ENCODE peak calls at places on chromosomes 3 and 15, in nine cellular contexts. One of them, this sample, is unnamed.

GRCh38 chr3:60610441-60611112 is 640.7 kb downstream of the FHIT start:
- DNase-seq in upper lobe of right lung: peak
- DNase-seq in neural crest cell: no peak
- DNase-seq in cardiac fibroblast: peak
- DNase-seq in foreskin keratinocyte: no peak
- DNase-seq in fibroblast of lung: peak
- DNase-seq in PC-3: no peak
- DNase-seq in dorsolateral prefrontal cortex: no peak
- DNase-seq in ascending aorta: no peak
- DNase-seq in this sample: no peak

GRCh38 chr15:25859838-25860645 is 3.1 kb downstream of the ATP10A start:
- DNase-seq in upper lobe of right lung: no peak
- DNase-seq in neural crest cell: no peak
- DNase-seq in cardiac fibroblast: no peak
- DNase-seq in foreskin keratinocyte: no peak
- DNase-seq in fibroblast of lung: peak
- DNase-seq in PC-3: peak
- DNase-seq in dorsolateral prefrontal cortex: no peak
- DNase-seq in ascending aorta: no peak
- DNase-seq in this sample: no peak

GRCh38 chr3:123447749-123448502 is 964 bp downstream of the ADCY5 start:
- DNase-seq in upper lobe of right lung: no peak
- DNase-seq in neural crest cell: peak
- DNase-seq in cardiac fibroblast: no peak
- DNase-seq in foreskin keratinocyte: no peak
- DNase-seq in fibroblast of lung: no peak
- DNase-seq in PC-3: no peak
- DNase-seq in dorsolateral prefrontal cortex: no peak
- DNase-seq in ascending aorta: no peak
- DNase-seq in this sample: peak

GRCh38 chr15:75891895-75892294 is 11.8 kb upstream of the FBXO22 start:
- DNase-seq in upper lobe of right lung: no peak
- DNase-seq in neural crest cell: no peak
- DNase-seq in cardiac fibroblast: peak
- DNase-seq in foreskin keratinocyte: peak
- DNase-seq in fibroblast of lung: peak
- DNase-seq in PC-3: peak
- DNase-seq in dorsolateral prefrontal cortex: no peak
- DNase-seq in ascending aorta: no peak
- DNase-seq in this sample: no peak

GRCh38 chr3:169907944-169908343 is 3.4 kb upstream of the SAMD7 start:
- DNase-seq in upper lobe of right lung: no peak
- DNase-seq in neural crest cell: no peak
- DNase-seq in cardiac fibroblast: no peak
- DNase-seq in foreskin keratinocyte: no peak
- DNase-seq in fibroblast of lung: no peak
- DNase-seq in PC-3: no peak
- DNase-seq in dorsolateral prefrontal cortex: no peak
- DNase-seq in ascending aorta: no peak
- DNase-seq in this sample: no peak

GRCh38 chr3:67529915-67530314 is 124.5 kb downstream of the SUCLG2 start:
- DNase-seq in upper lobe of right lung: no peak
- DNase-seq in neural crest cell: no peak
- DNase-seq in cardiac fibroblast: peak
- DNase-seq in foreskin keratinocyte: no peak
- DNase-seq in fibroblast of lung: peak
- DNase-seq in PC-3: no peak
- DNase-seq in dorsolateral prefrontal cortex: no peak
- DNase-seq in ascending aorta: no peak
- DNase-seq in this sample: no peak

GRCh38 chr15:44489464-44489863 is 47.5 kb upstream of the EIF3J start:
- DNase-seq in upper lobe of right lung: no peak
- DNase-seq in neural crest cell: no peak
- DNase-seq in cardiac fibroblast: peak
- DNase-seq in foreskin keratinocyte: peak
- DNase-seq in fibroblast of lung: peak
- DNase-seq in PC-3: peak
- DNase-seq in dorsolateral prefrontal cortex: no peak
- DNase-seq in ascending aorta: no peak
- DNase-seq in this sample: no peak

GRCh38 chr15:43465105-43465504 is 27.9 kb downstream of the TP53BP1 start:
- DNase-seq in upper lobe of right lung: no peak
- DNase-seq in neural crest cell: no peak
- DNase-seq in cardiac fibroblast: peak
- DNase-seq in foreskin keratinocyte: peak
- DNase-seq in fibroblast of lung: peak
- DNase-seq in PC-3: peak
- DNase-seq in dorsolateral prefrontal cortex: no peak
- DNase-seq in ascending aorta: no peak
- DNase-seq in this sample: no peak

GRCh38 chr15:63322541-63322940 is 45.1 kb downstream of the APH1B start:
- DNase-seq in upper lobe of right lung: no peak
- DNase-seq in neural crest cell: no peak
- DNase-seq in cardiac fibroblast: peak
- DNase-seq in foreskin keratinocyte: no peak
- DNase-seq in fibroblast of lung: no peak
- DNase-seq in PC-3: no peak
- DNase-seq in dorsolateral prefrontal cortex: no peak
- DNase-seq in ascending aorta: no peak
- DNase-seq in this sample: no peak

GRCh38 chr3:143124683-143125520 is 5.3 kb downstream of the CHST2 start:
- DNase-seq in upper lobe of right lung: no peak
- DNase-seq in neural crest cell: no peak
- DNase-seq in cardiac fibroblast: peak
- DNase-seq in foreskin keratinocyte: no peak
- DNase-seq in fibroblast of lung: peak
- DNase-seq in PC-3: peak
- DNase-seq in dorsolateral prefrontal cortex: no peak
- DNase-seq in ascending aorta: no peak
- DNase-seq in this sample: no peak

GRCh38 chr15:83379574-83379973 is 67.6 kb upstream of the SH3GL3 start:
- DNase-seq in upper lobe of right lung: no peak
- DNase-seq in neural crest cell: no peak
- DNase-seq in cardiac fibroblast: peak
- DNase-seq in foreskin keratinocyte: peak
- DNase-seq in fibroblast of lung: no peak
- DNase-seq in PC-3: peak
- DNase-seq in dorsolateral prefrontal cortex: no peak
- DNase-seq in ascending aorta: no peak
- DNase-seq in this sample: peak

DNA sequence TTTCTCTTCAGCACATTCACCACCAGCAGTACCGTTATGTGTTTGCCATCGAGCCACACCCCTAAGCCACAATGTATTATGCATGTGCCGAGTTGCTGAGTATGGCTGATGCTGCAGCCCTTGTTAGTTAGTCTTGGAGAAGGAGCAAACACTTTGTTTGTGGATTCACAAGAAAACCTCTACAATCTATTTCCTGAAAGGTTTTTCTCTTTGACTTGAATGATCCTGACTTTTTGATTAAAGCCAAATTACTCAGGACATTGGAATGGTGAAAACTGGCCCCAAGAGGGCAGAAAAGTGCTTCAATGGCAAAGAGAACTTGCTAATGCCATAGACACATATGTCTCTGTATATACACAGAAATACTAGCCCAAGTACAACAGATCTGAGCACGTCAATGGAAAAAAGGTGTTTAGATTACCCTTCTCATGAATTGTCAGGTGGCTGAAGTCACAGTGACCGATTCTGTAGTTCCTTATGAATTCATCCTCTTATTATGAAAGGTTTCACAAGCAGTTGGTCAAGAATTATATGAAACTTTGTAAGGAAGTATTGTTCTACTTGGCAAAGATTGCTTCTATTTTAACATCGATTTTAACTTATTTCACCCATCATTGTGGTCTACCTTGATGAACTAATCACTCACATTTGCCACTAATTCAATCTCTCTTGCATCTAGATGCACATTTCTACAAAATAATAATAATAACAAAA is 103.0 kb downstream of the P3H2 start:
- DNase-seq in upper lobe of right lung: no peak
- DNase-seq in neural crest cell: no peak
- DNase-seq in cardiac fibroblast: peak
- DNase-seq in foreskin keratinocyte: peak
- DNase-seq in fibroblast of lung: peak
- DNase-seq in PC-3: peak
- DNase-seq in dorsolateral prefrontal cortex: no peak
- DNase-seq in ascending aorta: no peak
- DNase-seq in this sample: no peak
- TF ChIP-seq CTCF in upper lobe of right lung: peak
- TF ChIP-seq CTCF in neural crest cell: peak
- TF ChIP-seq CTCF in cardiac fibroblast: peak
- TF ChIP-seq CTCF in foreskin keratinocyte: peak
- TF ChIP-seq CTCF in fibroblast of lung: peak
- TF ChIP-seq CTCF in PC-3: peak
- TF ChIP-seq CTCF in dorsolateral prefrontal cortex: peak
- TF ChIP-seq CTCF in ascending aorta: peak
- TF ChIP-seq CTCF in this sample: peak

GRCh38 chr15:32657198-32657886 is 15.8 kb downstream of the SCG5 start:
- DNase-seq in upper lobe of right lung: no peak
- DNase-seq in neural crest cell: no peak
- DNase-seq in cardiac fibroblast: peak
- DNase-seq in foreskin keratinocyte: peak
- DNase-seq in fibroblast of lung: no peak
- DNase-seq in PC-3: peak
- DNase-seq in dorsolateral prefrontal cortex: no peak
- DNase-seq in ascending aorta: no peak
- DNase-seq in this sample: peak
- TF ChIP-seq CTCF in upper lobe of right lung: peak
- TF ChIP-seq CTCF in neural crest cell: no peak
- TF ChIP-seq CTCF in cardiac fibroblast: peak
- TF ChIP-seq CTCF in foreskin keratinocyte: peak
- TF ChIP-seq CTCF in fibroblast of lung: peak
- TF ChIP-seq CTCF in PC-3: peak
- TF ChIP-seq CTCF in dorsolateral prefrontal cortex: no peak
- TF ChIP-seq CTCF in ascending aorta: no peak
- TF ChIP-seq CTCF in this sample: no peak

DNA sequence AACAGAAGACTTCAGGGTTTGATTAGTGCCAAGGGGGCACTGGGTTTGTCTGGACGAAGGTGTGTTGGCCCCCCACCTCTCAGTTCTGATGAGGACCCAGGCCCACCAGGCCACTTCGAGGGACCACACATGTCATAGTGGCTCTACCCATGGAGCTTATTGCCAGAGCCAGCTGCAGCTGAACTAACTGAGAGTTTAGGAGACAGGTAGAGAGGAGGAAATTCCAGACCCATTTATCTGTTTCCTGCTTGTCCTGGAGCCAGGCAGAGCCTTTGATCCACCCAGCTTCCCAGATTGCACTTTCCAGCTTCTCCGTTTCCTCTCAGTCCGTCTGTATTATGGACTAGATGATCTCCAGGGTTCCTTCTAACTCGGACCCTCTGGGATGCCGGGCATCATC is 20.9 kb downstream of the SLC24A1 start:
- DNase-seq in upper lobe of right lung: no peak
- DNase-seq in neural crest cell: no peak
- DNase-seq in cardiac fibroblast: no peak
- DNase-seq in foreskin keratinocyte: no peak
- DNase-seq in fibroblast of lung: no peak
- DNase-seq in PC-3: no peak
- DNase-seq in dorsolateral prefrontal cortex: no peak
- DNase-seq in ascending aorta: no peak
- DNase-seq in this sample: no peak
- TF ChIP-seq CTCF in upper lobe of right lung: no peak
- TF ChIP-seq CTCF in neural crest cell: no peak
- TF ChIP-seq CTCF in cardiac fibroblast: no peak
- TF ChIP-seq CTCF in foreskin keratinocyte: no peak
- TF ChIP-seq CTCF in fibroblast of lung: no peak
- TF ChIP-seq CTCF in PC-3: no peak
- TF ChIP-seq CTCF in dorsolateral prefrontal cortex: no peak
- TF ChIP-seq CTCF in ascending aorta: no peak
- TF ChIP-seq CTCF in this sample: no peak

GRCh38 chr3:13345284-13345683 is 74.8 kb downstream of the NUP210 start:
- DNase-seq in upper lobe of right lung: no peak
- DNase-seq in neural crest cell: no peak
- DNase-seq in cardiac fibroblast: no peak
- DNase-seq in foreskin keratinocyte: no peak
- DNase-seq in fibroblast of lung: no peak
- DNase-seq in PC-3: no peak
- DNase-seq in dorsolateral prefrontal cortex: no peak
- DNase-seq in ascending aorta: no peak
- DNase-seq in this sample: no peak

GRCh38 chr3:13347390-13347966 is 72.6 kb downstream of the NUP210 start:
- DNase-seq in upper lobe of right lung: no peak
- DNase-seq in neural crest cell: no peak
- DNase-seq in cardiac fibroblast: no peak
- DNase-seq in foreskin keratinocyte: no peak
- DNase-seq in fibroblast of lung: peak
- DNase-seq in PC-3: no peak
- DNase-seq in dorsolateral prefrontal cortex: peak
- DNase-seq in ascending aorta: no peak
- DNase-seq in this sample: no peak

GRCh38 chr3:13345772-13346171 is 74.3 kb downstream of the NUP210 start:
- DNase-seq in upper lobe of right lung: no peak
- DNase-seq in neural crest cell: no peak
- DNase-seq in cardiac fibroblast: no peak
- DNase-seq in foreskin keratinocyte: no peak
- DNase-seq in fibroblast of lung: no peak
- DNase-seq in PC-3: no peak
- DNase-seq in dorsolateral prefrontal cortex: no peak
- DNase-seq in ascending aorta: no peak
- DNase-seq in this sample: no peak

GRCh38 chr3:13348100-13348499 is 72.0 kb downstream of the NUP210 start:
- DNase-seq in upper lobe of right lung: no peak
- DNase-seq in neural crest cell: no peak
- DNase-seq in cardiac fibroblast: no peak
- DNase-seq in foreskin keratinocyte: no peak
- DNase-seq in fibroblast of lung: no peak
- DNase-seq in PC-3: no peak
- DNase-seq in dorsolateral prefrontal cortex: no peak
- DNase-seq in ascending aorta: no peak
- DNase-seq in this sample: no peak

DNA sequence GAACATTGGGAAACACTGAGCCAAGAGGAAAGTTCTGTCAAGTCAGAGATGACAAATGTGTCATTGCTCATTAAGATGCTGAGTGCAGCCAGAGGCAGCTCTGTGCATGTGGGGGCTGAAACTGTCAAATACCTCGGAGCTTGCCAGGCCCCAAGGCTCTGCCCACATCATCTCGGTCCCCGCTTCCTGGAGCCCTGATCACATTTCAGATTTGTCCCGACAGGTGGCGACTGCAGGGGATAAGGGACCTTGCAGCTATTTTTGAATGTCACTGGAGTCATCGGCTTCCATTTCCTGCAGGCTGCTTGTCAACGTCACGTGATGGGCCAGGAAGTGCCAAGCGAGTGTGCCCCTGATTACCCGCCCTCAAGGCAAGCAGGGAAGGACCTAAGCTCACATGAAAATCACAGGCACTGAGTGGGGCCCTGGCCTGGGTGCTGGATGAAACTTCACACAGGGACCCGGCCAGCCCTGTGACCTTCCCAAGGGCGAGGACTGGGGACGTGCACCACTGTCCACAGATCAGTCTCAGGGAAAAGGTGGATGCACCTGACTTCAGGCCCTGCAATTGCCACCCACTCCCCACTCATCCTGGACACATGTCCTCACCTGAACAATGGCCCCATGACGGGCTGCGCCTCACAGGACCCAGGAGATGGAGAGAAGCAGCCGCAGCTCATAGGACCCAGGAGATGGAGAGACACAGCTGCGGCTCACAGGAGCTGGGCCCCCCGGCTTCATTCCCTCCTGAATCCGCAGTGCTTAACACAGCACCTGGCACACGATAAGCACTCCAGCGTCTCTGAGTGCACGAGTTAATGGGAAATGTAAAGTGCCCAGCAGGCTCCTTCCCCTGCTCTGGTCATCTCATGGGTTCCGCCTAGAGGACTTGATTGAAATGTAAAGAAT is 73.4 kb downstream of the NUP210 start:
- DNase-seq in upper lobe of right lung: no peak
- DNase-seq in neural crest cell: no peak
- DNase-seq in cardiac fibroblast: no peak
- DNase-seq in foreskin keratinocyte: no peak
- DNase-seq in fibroblast of lung: no peak
- DNase-seq in PC-3: no peak
- DNase-seq in dorsolateral prefrontal cortex: peak
- DNase-seq in ascending aorta: no peak
- DNase-seq in this sample: peak
- TF ChIP-seq CTCF in upper lobe of right lung: no peak
- TF ChIP-seq CTCF in neural crest cell: no peak
- TF ChIP-seq CTCF in cardiac fibroblast: no peak
- TF ChIP-seq CTCF in foreskin keratinocyte: no peak
- TF ChIP-seq CTCF in fibroblast of lung: no peak
- TF ChIP-seq CTCF in PC-3: no peak
- TF ChIP-seq CTCF in dorsolateral prefrontal cortex: no peak
- TF ChIP-seq CTCF in ascending aorta: peak
- TF ChIP-seq CTCF in this sample: no peak

This sample was measured in GM13976.